ENCODE peak calls at places on chromosomes 5 and 9, in four cellular contexts. W, N, Q and P are unnamed samples.

GRCh38 chr9:137985637-137986071 is 108.1 kb downstream of the CACNA1B start:
- DNase-seq in Q (no peak), W (no peak), N (no peak), P (no peak)

GRCh38 chr5:3197699-3198098 is 397.9 kb upstream of the IRX1 start:
- DNase-seq in N (no peak), Q (no peak), W (no peak), P (peak; percentile 68)

GRCh38 chr5:176152191-176152932 is 85.9 kb upstream of the SIMC1 start:
- DNase-seq in Q (no peak), W (no peak), N (no peak), P (no peak)

GRCh38 chr5:117594165-117594564 is 1019.5 kb upstream of the SEMA6A start:
- DNase-seq in N (no peak), Q (no peak), W (no peak), P (no peak)

GRCh38 chr5:145450286-145450969 is 384.7 kb downstream of the PRELID2 start:
- DNase-seq in W (no peak), Q (no peak), N (no peak), P (no peak)

GRCh38 chr9:87554177-87554940 is 56.7 kb downstream of the DAPK1 start:
- DNase-seq in W (no peak), N (no peak), Q (no peak), P (no peak)

GRCh38 chr9:92263131-92263530 is 30.4 kb downstream of the IARS1 start:
- DNase-seq in N (no peak), Q (no peak), W (no peak), P (no peak)

GRCh38 chr5:23419115-23419514 is 88.3 kb upstream of the PRDM9 start:
- DNase-seq in N (no peak), W (no peak), Q (no peak), P (peak; percentile 13)

GRCh38 chr9:90420211-90420610 is 222.4 kb downstream of the DIRAS2 start:
- DNase-seq in N (no peak), W (no peak), Q (no peak), P (no peak)
- TF ChIP-seq JUND in N (no peak), W (no peak), Q (no peak), P (no peak)

GRCh38 chr5:103174147-103174546 is 54.0 kb downstream of the PPIP5K2 start:
- DNase-seq in W (no peak), Q (no peak), N (no peak), P (no peak)
- TF ChIP-seq POLR2A in W (no peak), Q (no peak), N (no peak), P (no peak)

GRCh38 chr5:77211691-77212047 is 1.2 kb downstream of the PDE8B start:
- DNase-seq in W (no peak), Q (no peak), N (no peak), P (no peak)

GRCh38 chr5:77211013-77211690 is 672 bp downstream of the PDE8B start:
- DNase-seq in W (no peak), N (no peak), Q (no peak), P (peak; percentile 65)

GRCh38 chr5:77210091-77211012 is at the start of gene PDE8B:
- DNase-seq in N (no peak), W (no peak), Q (no peak), P (no peak)

GRCh38 chr5:77213601-77214000 is 3.1 kb downstream of the PDE8B start:
- DNase-seq in W (no peak), N (no peak), Q (no peak), P (no peak)

GRCh38 chr5:77214151-77214550 is 3.7 kb downstream of the PDE8B start:
- DNase-seq in Q (no peak), W (no peak), N (no peak), P (no peak)
- TF ChIP-seq JUND in Q (no peak), W (no peak), N (no peak), P (no peak)

GRCh38 chr5:126357585-126358342 is 65.4 kb upstream of the GRAMD2B start:
- DNase-seq in W (no peak), N (no peak), Q (no peak), P (no peak)

GRCh38 chr5:126354857-126355731 is 68.1 kb upstream of the GRAMD2B start:
- DNase-seq in W (no peak), Q (no peak), N (no peak), P (no peak)

GRCh38 chr5:126351138-126351537 is 72.1 kb upstream of the GRAMD2B start:
- DNase-seq in Q (no peak), W (no peak), N (no peak), P (no peak)

GRCh38 chr5:126355940-126356339 is 67.3 kb upstream of the GRAMD2B start:
- DNase-seq in W (no peak), N (peak; percentile 34), Q (no peak), P (no peak)

GRCh38 chr5:126354012-126354856 is 69.0 kb upstream of the GRAMD2B start:
- DNase-seq in Q (peak; percentile 58), N (peak; percentile 38), W (no peak), P (no peak)
- TF ChIP-seq POLR2A in Q (no peak), N (no peak), W (no peak), P (no peak)

GRCh38 chr9:33510264-33511183 is 13.5 kb upstream of the ANKRD18B start:
- DNase-seq in N (no peak), Q (no peak), W (peak; percentile 27), P (no peak)
- TF ChIP-seq JUND in N (no peak), Q (no peak), W (no peak), P (no peak)

GRCh38 chr5:146667633-146668032 is 151.6 kb upstream of the GPR151 start:
- DNase-seq in N (no peak), Q (no peak), W (no peak), P (no peak)
- TF ChIP-seq POLR2A in N (no peak), Q (no peak), W (no peak), P (no peak)

GRCh38 chr9:74570879-74571512 is 73.9 kb downstream of the RORB start:
- DNase-seq in N (no peak), Q (peak; percentile 15), W (peak; percentile 14), P (no peak)

GRCh38 chr9:74577956-74578355 is 80.8 kb downstream of the RORB start:
- DNase-seq in W (no peak), Q (peak; percentile 9), N (no peak), P (no peak)

GRCh38 chr9:74573792-74574191 is 76.7 kb downstream of the RORB start:
- DNase-seq in N (no peak), Q (no peak), W (no peak), P (no peak)
- TF ChIP-seq JUND in N (no peak), Q (no peak), W (no peak), P (no peak)

DNA sequence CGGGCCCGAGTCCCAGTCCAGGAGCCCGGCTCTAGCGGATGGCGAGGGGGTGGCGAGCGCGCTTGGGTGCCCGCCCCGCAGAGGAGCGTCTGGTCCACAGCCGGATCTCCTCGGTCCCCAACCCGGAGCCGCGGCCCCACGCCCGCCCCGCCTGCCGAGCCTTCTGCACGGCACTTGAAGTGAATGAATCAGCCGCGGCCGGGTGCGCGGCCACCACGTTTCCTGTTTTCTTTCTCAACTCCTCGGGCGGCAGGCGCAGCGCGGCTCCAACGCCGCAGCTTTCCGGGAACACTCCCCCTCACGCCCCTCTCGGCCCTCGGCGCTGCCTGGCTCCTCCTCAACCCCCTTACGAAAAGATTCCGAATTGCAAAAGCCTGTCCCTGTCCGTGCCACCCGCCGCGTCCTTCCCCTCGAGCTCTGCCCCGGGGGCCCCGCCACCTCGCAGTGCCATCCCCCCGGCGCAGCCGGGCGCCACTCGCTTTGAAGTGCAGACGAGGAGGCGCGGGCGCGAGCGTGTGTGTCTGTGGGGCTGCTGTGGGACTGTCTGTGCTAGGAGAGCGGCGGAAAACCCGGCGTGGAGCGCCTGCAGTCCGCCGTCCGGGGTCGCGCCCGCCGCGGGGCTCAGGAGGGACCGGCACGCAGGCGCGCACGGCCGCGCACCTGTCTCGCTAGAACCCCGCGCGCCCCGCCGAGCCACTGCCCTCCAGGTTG is 456.6 kb downstream of the RAB3C start:
- DNase-seq in N (no peak), W (no peak), Q (no peak), P (peak; percentile 77)
- TF ChIP-seq POLR2A in N (no peak), W (no peak), Q (no peak), P (no peak)

DNA sequence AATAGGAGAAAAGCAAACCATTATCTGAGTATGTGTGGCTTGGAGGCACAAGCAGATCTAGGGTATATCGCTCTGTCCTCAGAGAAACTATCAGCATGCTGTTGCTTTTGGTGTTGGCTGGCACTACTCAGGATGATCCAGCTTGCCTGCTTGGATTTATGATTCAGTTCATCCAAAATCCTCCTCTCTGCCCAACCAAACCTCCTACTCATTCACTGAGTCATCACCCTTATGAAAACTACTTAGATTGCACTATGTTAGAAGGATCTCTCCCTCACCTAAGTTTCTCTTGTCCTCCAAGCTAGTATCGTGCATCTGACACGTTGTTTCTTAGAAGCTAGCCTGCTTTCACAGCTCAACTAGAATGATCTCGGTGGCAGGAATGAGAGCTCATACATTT is 14.2 kb upstream of the ZBED3 start:
- DNase-seq in N (no peak), W (no peak), Q (no peak), P (no peak)
- TF ChIP-seq JUND in N (no peak), W (no peak), Q (no peak), P (no peak)

GRCh38 chr9:38127271-38127839 is 58.3 kb upstream of the SHB start:
- DNase-seq in W (no peak), Q (no peak), N (no peak), P (no peak)
- TF ChIP-seq POLR2A in W (no peak), Q (no peak), N (no peak), P (no peak)